ENCODE peak calls at places on chromosomes 7 and 10, in five cellular contexts. G is WERI-Rb-1, S is body of pancreas, B is upper lobe of right lung, K is GM12865. E is an unnamed sample.

GRCh38 chr10:119235381-119235780 is 28.0 kb downstream of the GRK5 start:
- DNase-seq in G (no peak), B (no peak), K (no peak), S (no peak), E (no peak)

GRCh38 chr7:85021090-85021704 is 165.7 kb downstream of the SEMA3D start:
- DNase-seq in B (no peak), G (no peak), S (no peak), K (no peak), E (no peak)

GRCh38 chr10:29751686-29752085 is 116.9 kb upstream of the SVIL start:
- DNase-seq in B (no peak), K (no peak), S (no peak), G (no peak), E (no peak)

GRCh38 chr10:77965294-77965693 is 38.7 kb upstream of the DLG5 start:
- DNase-seq in K (no peak), B (no peak), G (no peak), S (no peak), E (peak; percentile 75)

GRCh38 chr7:2049111-2049781 is 183.5 kb downstream of the MAD1L1 start:
- DNase-seq in K (no peak), G (no peak), S (no peak), B (no peak), E (no peak)

GRCh38 chr10:60270426-60270825 is 119.2 kb downstream of the ANK3 start:
- DNase-seq in G (no peak), B (no peak), S (no peak), K (no peak), E (no peak)

GRCh38 chr7:52838981-52839411 is 196.4 kb upstream of the POM121L12 start:
- DNase-seq in K (no peak), S (no peak), G (no peak), B (no peak), E (no peak)

GRCh38 chr7:22445140-22445722 is 54.8 kb downstream of the STEAP1B start:
- DNase-seq in S (peak; percentile 55), B (peak; percentile 84), K (peak; percentile 89), G (peak; percentile 19), E (no peak)

GRCh38 chr7:40986351-40986873 is 716.5 kb downstream of the INHBA start:
- DNase-seq in G (no peak), S (no peak), B (no peak), K (no peak), E (no peak)

GRCh38 chr7:100434297-100435144 is 1.8 kb downstream of the PPP1R35 start:
- DNase-seq in K (no peak), S (peak; percentile 10), G (no peak), B (no peak), E (no peak)

GRCh38 chr7:145092766-145093165 is 256.9 kb upstream of the TPK1 start:
- DNase-seq in S (no peak), B (no peak), G (no peak), K (no peak), E (no peak)

GRCh38 chr7:111292026-111292430 is 201.1 kb downstream of the LRRN3 start:
- DNase-seq in B (no peak), S (no peak), G (no peak), K (no peak), E (no peak)

GRCh38 chr10:235921-236320 is 100.7 kb downstream of the ZMYND11 start:
- DNase-seq in B (no peak), G (no peak), K (no peak), S (no peak), E (no peak)

GRCh38 chr7:117808273-117808868 is 64.9 kb downstream of the CTTNBP2 start:
- DNase-seq in S (peak; percentile 39), G (no peak), B (no peak), K (no peak), E (no peak)

GRCh38 chr10:120632047-120632446 is 175.0 kb downstream of the PLPP4 start:
- DNase-seq in S (no peak), K (no peak), G (no peak), B (no peak), E (no peak)

GRCh38 chr7:120089968-120090367 is 183.0 kb upstream of the KCND2 start:
- DNase-seq in K (peak; percentile 31), G (no peak), B (no peak), S (no peak), E (no peak)

GRCh38 chr7:75727881-75728592 is 10.7 kb downstream of the HIP1 start:
- DNase-seq in B (peak; percentile 93), S (peak; percentile 37), K (peak; percentile 55), G (no peak), E (no peak)

GRCh38 chr7:142669074-142669654 is 80.1 kb upstream of the PRSS1 start:
- DNase-seq in K (peak; percentile 18), S (no peak), B (no peak), G (no peak), E (no peak)

GRCh38 chr10:76388321-76388720 is 956.9 kb downstream of the LRMDA start:
- DNase-seq in G (no peak), B (no peak), K (no peak), S (no peak), E (no peak)

GRCh38 chr7:82507976-82508677 is 64.5 kb upstream of the CACNA2D1 start:
- DNase-seq in K (no peak), B (peak; percentile 76), G (no peak), S (peak; percentile 43), E (no peak)

GRCh38 chr10:6070647-6071046 is 8.5 kb upstream of the IL2RA start:
- DNase-seq in S (no peak), G (no peak), K (no peak), B (no peak), E (no peak)

GRCh38 chr10:48885376-48885775 is 54.3 kb downstream of the LRRC18 start:
- DNase-seq in G (peak; percentile 39), B (no peak), S (no peak), K (no peak), E (no peak)

GRCh38 chr7:55504093-55504859 is 68.0 kb downstream of the VOPP1 start:
- DNase-seq in K (no peak), S (no peak), B (no peak), G (no peak), E (no peak)

GRCh38 chr7:142478479-142479220 is 220.8 kb upstream of the PRSS58 start:
- DNase-seq in S (peak; percentile 38), K (peak; percentile 50), G (peak; percentile 41), B (no peak), E (peak; percentile 41)

GRCh38 chr10:34281661-34282060 is 533.4 kb downstream of the PARD3 start:
- DNase-seq in G (no peak), B (no peak), K (no peak), S (no peak), E (no peak)

GRCh38 chr10:70693619-70694286 is 21.4 kb downstream of the ADAMTS14 start:
- DNase-seq in B (no peak), S (no peak), K (no peak), G (no peak), E (peak; percentile 88)

GRCh38 chr7:96143495-96144259 is 178.2 kb downstream of the SLC25A13 start:
- DNase-seq in B (no peak), K (no peak), S (no peak), G (no peak), E (no peak)

GRCh38 chr10:62692085-62692484 is 112.4 kb upstream of the ADO start:
- DNase-seq in B (no peak), G (no peak), S (no peak), K (no peak), E (no peak)

GRCh38 chr7:19401461-19401860 is 256.2 kb upstream of the FERD3L start:
- DNase-seq in K (no peak), S (no peak), B (no peak), G (no peak), E (no peak)

GRCh38 chr10:14612873-14613569 is 161.7 kb downstream of the FAM107B start:
- DNase-seq in S (no peak), K (no peak), B (no peak), G (no peak), E (no peak)

GRCh38 chr10:7988985-7989384 is 65.5 kb upstream of the GATA3 start:
- DNase-seq in K (no peak), B (no peak), G (no peak), S (no peak), E (no peak)

GRCh38 chr7:50473531-50473930 is 23.4 kb upstream of the FIGNL1 start:
- DNase-seq in B (no peak), S (no peak), K (no peak), G (no peak), E (no peak)

GRCh38 chr7:13104128-13104527 is 416.7 kb downstream of the ARL4A start:
- DNase-seq in B (no peak), G (no peak), K (no peak), S (no peak), E (no peak)

GRCh38 chr10:27742926-27743735 is 2.5 kb downstream of the MKX start:
- DNase-seq in S (peak; percentile 21), K (no peak), B (peak; percentile 70), G (no peak), E (no peak)

GRCh38 chr7:150520145-150520544 is 5.5 kb downstream of the GIMAP7 start:
- DNase-seq in G (no peak), B (no peak), S (no peak), K (no peak), E (no peak)

GRCh38 chr10:30992671-30993070 is 39.0 kb downstream of the ZNF438 start:
- DNase-seq in B (no peak), G (no peak), K (no peak), S (no peak), E (no peak)
- H3K4me3 ChIP-seq in B (no peak overlapping the region), G (no peak overlapping the region), K (no peak overlapping the region), S (no peak overlapping the region), E (no peak overlapping the region)

DNA sequence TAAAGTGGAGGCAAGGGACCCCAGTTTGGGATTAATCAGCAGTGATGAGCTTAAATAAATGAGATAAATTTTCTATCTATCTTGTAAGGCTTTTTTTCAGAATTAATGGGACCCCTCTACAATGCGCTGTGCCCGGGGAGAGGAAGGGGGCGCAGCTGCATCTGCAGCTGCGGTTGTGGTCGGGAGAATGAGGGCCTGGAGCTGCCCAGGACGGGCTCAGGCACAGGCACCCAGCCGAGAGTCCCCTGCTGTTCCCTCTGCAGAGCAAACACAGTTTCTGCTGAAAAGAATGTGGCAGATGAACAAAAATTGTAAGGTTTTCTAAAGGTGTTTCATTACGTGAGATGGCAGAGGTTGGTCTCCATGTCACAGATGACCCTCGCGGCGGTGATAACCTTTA is 456.1 kb downstream of the DNAJB6 start:
- DNase-seq in G (no peak), B (no peak), K (no peak), S (no peak), E (no peak)
- TF ChIP-seq CTCF in G (no peak), B (no peak), K (no peak), S (no peak), E (no peak)

GRCh38 chr7:139523988-139524815 is 717 bp downstream of the CLEC2L start:
- DNase-seq in B (no peak), G (no peak), S (no peak), K (no peak), E (no peak)
- H3K4me3 ChIP-seq in B (no peak overlapping the region), G (no peak overlapping the region), S (no peak overlapping the region), K (no peak overlapping the region), E (no peak overlapping the region)

GRCh38 chr10:35781643-35782035 is 139.5 kb upstream of the FZD8 start:
- DNase-seq in K (peak; percentile 18), S (no peak), B (no peak), G (peak; percentile 23), E (no peak)
- TF ChIP-seq CTCF in K (peak; percentile 26), S (peak; percentile 35), B (no peak), G (peak; percentile 35), E (peak; percentile 24)

GRCh38 chr10:133306941-133307379 is 1.7 kb downstream of the TUBGCP2 start:
- DNase-seq in G (no peak), S (no peak), K (no peak), B (no peak), E (no peak)
- H3K4me3 ChIP-seq in G (no peak overlapping the region), S (no peak overlapping the region), K (no peak overlapping the region), B (peak overlapping the region; percentile 98), E (peak overlapping the region; percentile 94)

E was measured in HFF-Myc.